ENCODE peak calls at places on chromosome 2, in ten cellular contexts. N, X, D, A, P, L, B, V, C and I are unnamed samples.
A peak's percentile ranks its signal among the peaks of the same experiment; 100 is the strongest.

GRCh38 chr2:3780477-3781402 is 77.4 kb downstream of the DCDC2C start:
- DNase-seq in N (peak; percentile 36), X (peak; percentile 57), D (peak; percentile 75), A (peak; percentile 76), P (no peak), L (no peak), B (peak; percentile 87), V (peak; percentile 28), C (no peak), I (peak; percentile 39)

GRCh38 chr2:1141079-1141478 is 190.4 kb downstream of the SNTG2 start:
- DNase-seq in N (no peak), X (no peak), D (no peak), A (no peak), P (no peak), L (no peak), B (no peak), V (no peak), C (no peak), I (no peak)

GRCh38 chr2:23934296-23934695 is 6.0 kb upstream of the UBXN2A start:
- DNase-seq in N (no peak), X (no peak), D (no peak), A (no peak), P (no peak), L (no peak), B (no peak), V (no peak), C (no peak), I (no peak)

GRCh38 chr2:210263841-210264240 is 38.6 kb upstream of the ACADL start:
- DNase-seq in N (no peak), X (no peak), D (no peak), A (no peak), P (no peak), L (no peak), B (no peak), V (no peak), C (no peak), I (no peak)

GRCh38 chr2:111148925-111149324 is 28.2 kb downstream of the BCL2L11 start:
- DNase-seq in N (no peak), X (no peak), D (no peak), A (no peak), P (no peak), L (no peak), B (no peak), V (no peak), C (no peak), I (no peak)

GRCh38 chr2:237987263-237987662 is 20.4 kb downstream of the UBE2F start:
- DNase-seq in N (no peak), X (no peak), D (no peak), A (peak; percentile 29), P (no peak), L (no peak), B (no peak), V (no peak), C (no peak), I (no peak)

GRCh38 chr2:136770384-136770783 is 5.0 kb downstream of the THSD7B start:
- DNase-seq in N (no peak), X (no peak), D (no peak), A (peak; percentile 28), P (no peak), L (no peak), B (no peak), V (no peak), C (no peak), I (no peak)

GRCh38 chr2:170218456-170218855 is 40.5 kb downstream of the MYO3B start:
- DNase-seq in N (no peak), X (peak; percentile 47), D (peak; percentile 29), A (no peak), P (no peak), L (no peak), B (no peak), V (no peak), C (no peak), I (no peak)

GRCh38 chr2:32418777-32419176 is 62.0 kb downstream of the BIRC6 start:
- DNase-seq in N (no peak), X (no peak), D (no peak), A (no peak), P (no peak), L (no peak), B (no peak), V (no peak), C (no peak), I (no peak)

GRCh38 chr2:53460347-53460746 is 307.3 kb upstream of the CHAC2 start:
- DNase-seq in N (peak; percentile 70), X (no peak), D (peak; percentile 34), A (no peak), P (no peak), L (no peak), B (no peak), V (no peak), C (no peak), I (no peak)

GRCh38 chr2:190607657-190608357 is 41.1 kb upstream of the NAB1 start:
- DNase-seq in N (no peak), X (no peak), D (no peak), A (no peak), P (no peak), L (no peak), B (no peak), V (no peak), C (no peak), I (peak; percentile 74)

DNA sequence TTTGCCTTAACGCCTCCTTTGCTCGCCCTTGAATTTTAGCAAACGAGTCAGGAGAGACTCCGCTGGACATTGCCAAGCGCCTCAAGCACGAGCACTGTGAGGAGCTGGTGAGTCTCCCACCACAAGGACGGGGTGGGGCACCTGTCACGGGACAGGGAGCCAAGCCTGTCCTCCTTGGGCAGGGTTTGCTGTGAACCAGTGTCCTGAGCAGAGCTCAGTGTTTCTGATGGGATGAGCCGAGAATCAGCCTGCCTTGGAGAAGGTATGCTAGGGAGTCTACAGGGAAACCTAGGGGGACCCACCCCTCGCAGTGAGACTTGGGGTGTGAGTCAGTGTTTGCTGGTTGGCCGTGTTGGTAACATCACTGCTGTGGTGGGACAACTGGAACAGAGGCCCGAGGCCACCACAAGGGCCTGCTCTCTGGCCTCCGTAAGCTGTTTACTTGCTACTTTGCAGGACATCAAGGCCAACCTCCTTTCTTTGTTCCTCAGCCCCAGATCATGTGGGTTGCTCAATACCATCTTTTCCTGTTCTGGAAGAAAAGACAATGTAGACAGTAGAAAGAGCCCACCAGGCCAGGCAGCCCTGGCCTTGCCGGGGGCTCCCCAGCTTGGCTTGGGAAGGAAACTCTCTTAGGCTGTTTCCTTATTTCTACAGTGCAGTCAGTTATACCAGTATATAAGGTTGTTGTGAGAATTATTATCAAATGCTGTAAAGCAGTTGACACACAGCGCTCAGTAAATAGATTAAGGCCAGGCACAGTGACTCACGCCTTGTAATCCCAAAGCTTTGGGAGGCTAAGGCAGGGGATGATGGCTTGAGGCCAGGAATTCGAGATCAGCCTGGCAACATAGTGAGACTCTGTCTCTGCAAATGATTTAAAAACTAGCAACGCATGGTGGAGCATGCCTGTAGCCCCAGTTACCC is 42.4 kb downstream of the ITGB1BP1 start:
- DNase-seq in N (peak; percentile 52), X (no peak), D (peak; percentile 85), A (no peak), P (no peak), L (no peak), B (no peak), V (no peak), C (no peak), I (peak; percentile 84)
- TF ChIP-seq POLR2AphosphoS5 in N (peak; percentile 13), X (no peak), D (no peak), A (no peak), P (peak; percentile 70), L (no peak), B (peak; percentile 62), V (no peak), C (no peak), I (peak; percentile 48)

DNA sequence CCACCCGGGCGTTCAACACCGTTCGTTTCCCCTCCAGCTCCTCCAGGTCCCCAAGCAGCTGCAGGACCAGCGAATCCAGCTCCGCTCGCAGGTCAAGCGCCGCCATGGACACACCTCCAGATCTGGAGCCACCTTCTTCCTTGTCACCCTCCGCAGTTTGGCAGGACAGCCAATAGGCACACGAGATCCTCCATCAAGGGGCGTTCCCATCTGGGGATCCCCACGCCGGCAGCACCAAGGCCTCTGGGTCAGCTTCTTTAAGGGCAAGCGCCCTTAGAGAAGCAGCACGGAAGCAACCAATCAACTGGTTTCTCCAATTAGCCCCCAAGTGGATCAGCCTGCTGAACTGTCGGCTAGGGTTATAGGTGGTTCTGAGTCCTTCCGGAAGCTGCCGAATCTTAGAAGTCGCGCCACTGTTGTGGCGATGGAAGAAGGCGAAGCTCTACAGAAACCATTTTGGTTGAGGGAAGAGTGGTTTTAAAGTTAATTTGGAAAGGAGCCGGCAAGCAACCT is 621 bp upstream of the IMP4 start:
- DNase-seq in N (peak; percentile 92), X (peak; percentile 93), D (peak; percentile 96), A (peak; percentile 97), P (peak; percentile 96), L (peak; percentile 88), B (peak; percentile 91), V (peak; percentile 84), C (peak; percentile 85), I (peak; percentile 81)
- TF ChIP-seq POLR2AphosphoS5 in N (peak; percentile 84), X (peak; percentile 76), D (peak; percentile 82), A (peak; percentile 63), P (peak; percentile 33), L (peak; percentile 71), B (peak; percentile 82), V (peak; percentile 75), C (no peak), I (peak; percentile 43)

DNA sequence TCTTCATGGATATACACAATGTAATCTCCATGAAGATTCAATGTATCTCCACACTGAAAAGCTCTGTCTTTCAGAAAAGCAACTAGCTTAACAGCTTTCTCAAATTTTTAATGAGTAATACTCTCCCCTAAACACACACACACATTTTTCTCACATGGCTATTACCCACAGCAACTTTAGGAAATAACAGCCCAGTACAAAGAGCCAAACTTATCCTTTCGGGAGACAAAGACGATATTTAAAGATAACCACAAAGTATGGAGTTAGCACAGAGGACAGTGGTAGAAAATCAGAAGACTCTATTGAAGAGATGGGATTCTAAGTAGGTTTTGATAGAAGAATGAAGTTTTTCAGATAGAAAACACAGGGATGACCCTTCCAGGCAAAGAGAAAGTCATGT is 394.9 kb upstream of the TRIB2 start:
- DNase-seq in N (no peak), X (no peak), D (no peak), A (no peak), P (no peak), L (no peak), B (no peak), V (no peak), C (no peak), I (no peak)
- TF ChIP-seq POLR2AphosphoS5 in N (no peak), X (no peak), D (no peak), A (no peak), P (no peak), L (no peak), B (no peak), V (no peak), C (no peak), I (no peak)

DNA sequence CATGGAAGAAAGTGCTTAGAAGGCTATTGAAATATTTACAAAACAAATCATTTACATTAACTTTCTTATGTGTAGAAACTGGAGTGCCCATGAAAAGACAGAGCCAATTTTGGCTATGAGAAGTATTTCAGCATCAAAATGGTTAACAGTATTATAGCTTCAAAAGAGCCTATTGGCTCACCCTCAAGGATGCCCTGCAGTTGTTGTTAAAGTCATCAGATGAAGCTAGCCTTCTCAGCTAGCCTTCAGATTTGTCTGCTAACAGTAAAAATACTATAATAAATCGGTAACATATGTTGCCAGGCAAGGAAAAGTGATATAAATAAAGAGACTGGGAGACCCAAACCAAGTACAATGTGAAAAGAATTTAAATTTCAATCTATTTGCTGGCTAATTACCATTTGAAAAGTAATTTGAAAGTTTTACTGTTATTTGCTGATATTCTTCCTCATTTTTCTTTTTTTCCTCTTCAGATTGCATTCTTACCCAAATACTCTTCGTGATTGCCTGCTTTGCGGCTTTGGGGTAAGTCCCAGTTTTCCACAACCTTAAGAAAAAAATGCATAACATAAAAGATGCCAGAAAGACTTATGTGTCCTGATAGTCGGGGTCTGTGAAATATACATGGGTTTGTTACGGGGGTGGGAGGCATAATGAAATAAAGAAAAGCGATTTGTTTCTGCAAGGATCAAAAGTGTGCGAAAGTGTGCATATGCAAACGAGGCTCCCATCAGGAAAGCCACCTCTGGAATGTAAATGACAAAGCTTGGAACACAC is 256.5 kb downstream of the MEIS1 start:
- DNase-seq in N (no peak), X (no peak), D (no peak), A (peak; percentile 35), P (no peak), L (no peak), B (no peak), V (no peak), C (no peak), I (no peak)
- TF ChIP-seq POLR2AphosphoS5 in N (peak; percentile 73), X (no peak), D (no peak), A (no peak), P (no peak), L (no peak), B (no peak), V (no peak), C (no peak), I (no peak)